ENCODE peak calls at places on chromosomes 5 and 9, in nine cellular contexts. R is stomach; K is suprapubic skin; M is SHP77; P is AG20443; C is HT1080; O is fibroblast of the aortic adventitia; D is uterus; Y is activated naive CD8-positive, alpha-beta T cell treated with anti-CD3 and anti-CD28 coated beads, Interleukin-2, amount 50 U/mL, for 24 hours. G is an unnamed sample.

GRCh38 chr5:141003026-141003425 is 36.8 kb downstream of the PCDHAC2 start:
- DNase-seq in R (no peak), K (no peak), M (no peak), P (no peak), C (no peak), O (no peak), D (no peak), Y (no peak), G (peak)

GRCh38 chr5:148135091-148136048 is 33.0 kb upstream of the SPINK14 start:
- DNase-seq in R (no peak), K (no peak), M (no peak), P (no peak), C (no peak), O (no peak), D (no peak), Y (no peak), G (no peak)

GRCh38 chr9:34552606-34552981 is 29.8 kb upstream of the ENHO start:
- DNase-seq in R (no peak), K (no peak), M (no peak), P (no peak), C (no peak), O (no peak), D (no peak), Y (no peak), G (no peak)

GRCh38 chr9:22098636-22099332 is 89.7 kb upstream of the CDKN2B start:
- DNase-seq in R (no peak), K (no peak), M (no peak), P (no peak), C (no peak), O (no peak), D (no peak), Y (no peak), G (no peak)

GRCh38 chr5:119355636-119356383 is at the start of gene TNFAIP8:
- DNase-seq in R (peak), K (peak), M (no peak), P (peak), C (peak), O (peak), D (peak), Y (peak), G (peak)

GRCh38 chr9:22203371-22204138 is 194.4 kb upstream of the CDKN2B start:
- DNase-seq in R (no peak), K (no peak), M (no peak), P (peak), C (peak), O (peak), D (no peak), Y (no peak), G (peak)

GRCh38 chr9:133278161-133279131 is 3.4 kb upstream of the ABO start:
- DNase-seq in R (peak), K (no peak), M (peak), P (no peak), C (peak), O (no peak), D (no peak), Y (no peak), G (no peak)

GRCh38 chr9:124286292-124286931 is 28.7 kb downstream of the NEK6 start:
- DNase-seq in R (peak), K (no peak), M (no peak), P (peak), C (peak), O (peak), D (no peak), Y (peak), G (no peak)

GRCh38 chr5:150512368-150512747 is 4.4 kb downstream of the NDST1 start:
- DNase-seq in R (peak), K (no peak), M (no peak), P (no peak), C (no peak), O (peak), D (peak), Y (no peak), G (no peak)

G was measured in PC-3.